ENCODE peak calls at places on chromosomes 16 and 17, in eight cellular contexts. One of them, this sample, is unnamed.

GRCh38 chr16:89709166-89709565 is 7.7 kb upstream of the SPATA2L start:
- DNase-seq in coronary artery: no peak
- DNase-seq in brain microvascular endothelial cell: no peak
- DNase-seq in endodermal cell: peak; percentile 78
- DNase-seq in fibroblast of pulmonary artery: no peak
- DNase-seq in upper lobe of right lung: no peak
- DNase-seq in A549: no peak
- DNase-seq in OCI-LY7: no peak
- DNase-seq in this sample: no peak

GRCh38 chr16:89117239-89117974 is 23.8 kb downstream of the ACSF3 start:
- DNase-seq in upper lobe of right lung: peak; percentile 34
- DNase-seq in endodermal cell: no peak
- DNase-seq in coronary artery: no peak
- DNase-seq in fibroblast of pulmonary artery: no peak
- DNase-seq in OCI-LY7: no peak
- DNase-seq in A549: no peak
- DNase-seq in brain microvascular endothelial cell: no peak
- DNase-seq in this sample: no peak

GRCh38 chr17:11795906-11796305 is 197.6 kb downstream of the DNAH9 start:
- DNase-seq in OCI-LY7: no peak
- DNase-seq in endodermal cell: no peak
- DNase-seq in fibroblast of pulmonary artery: no peak
- DNase-seq in upper lobe of right lung: no peak
- DNase-seq in brain microvascular endothelial cell: no peak
- DNase-seq in coronary artery: no peak
- DNase-seq in A549: no peak
- DNase-seq in this sample: no peak

GRCh38 chr17:42248351-42249179 is 27.6 kb downstream of the STAT5B start:
- DNase-seq in endodermal cell: no peak
- DNase-seq in A549: no peak
- DNase-seq in upper lobe of right lung: no peak
- DNase-seq in OCI-LY7: peak; percentile 86
- DNase-seq in fibroblast of pulmonary artery: peak; percentile 98
- DNase-seq in brain microvascular endothelial cell: peak; percentile 87
- DNase-seq in coronary artery: peak; percentile 91
- DNase-seq in this sample: peak; percentile 36

GRCh38 chr16:89155184-89155679 is 16.3 kb upstream of the CDH15 start:
- DNase-seq in coronary artery: no peak
- DNase-seq in endodermal cell: no peak
- DNase-seq in A549: no peak
- DNase-seq in OCI-LY7: no peak
- DNase-seq in upper lobe of right lung: peak; percentile 82
- DNase-seq in brain microvascular endothelial cell: peak; percentile 54
- DNase-seq in fibroblast of pulmonary artery: peak; percentile 83
- DNase-seq in this sample: peak; percentile 24

GRCh38 chr16:89869911-89870310 is 3.5 kb upstream of the TCF25 start:
- DNase-seq in OCI-LY7: no peak
- DNase-seq in brain microvascular endothelial cell: no peak
- DNase-seq in coronary artery: no peak
- DNase-seq in fibroblast of pulmonary artery: no peak
- DNase-seq in endodermal cell: no peak
- DNase-seq in A549: no peak
- DNase-seq in upper lobe of right lung: no peak
- DNase-seq in this sample: no peak

GRCh38 chr16:67847064-67847861 is at the start of gene CENPT:
- DNase-seq in A549: peak; percentile 66
- DNase-seq in endodermal cell: peak; percentile 75
- DNase-seq in brain microvascular endothelial cell: peak; percentile 60
- DNase-seq in coronary artery: no peak
- DNase-seq in OCI-LY7: peak; percentile 77
- DNase-seq in upper lobe of right lung: peak; percentile 90
- DNase-seq in fibroblast of pulmonary artery: peak; percentile 57
- DNase-seq in this sample: no peak

GRCh38 chr16:90081606-90081970 is 4.5 kb upstream of the PRDM7 start:
- DNase-seq in coronary artery: no peak
- DNase-seq in upper lobe of right lung: no peak
- DNase-seq in A549: no peak
- DNase-seq in endodermal cell: no peak
- DNase-seq in brain microvascular endothelial cell: no peak
- DNase-seq in fibroblast of pulmonary artery: no peak
- DNase-seq in OCI-LY7: no peak
- DNase-seq in this sample: no peak

GRCh38 chr16:1057252-1057932 is 15.2 kb upstream of the SSTR5 start:
- DNase-seq in endodermal cell: peak; percentile 88
- DNase-seq in A549: no peak
- DNase-seq in coronary artery: no peak
- DNase-seq in fibroblast of pulmonary artery: peak; percentile 19
- DNase-seq in upper lobe of right lung: no peak
- DNase-seq in brain microvascular endothelial cell: no peak
- DNase-seq in OCI-LY7: no peak
- DNase-seq in this sample: no peak

GRCh38 chr16:77951788-77952187 is 70.6 kb upstream of the CLEC3A start:
- DNase-seq in OCI-LY7: peak; percentile 33
- DNase-seq in endodermal cell: peak; percentile 67
- DNase-seq in upper lobe of right lung: no peak
- DNase-seq in coronary artery: no peak
- DNase-seq in fibroblast of pulmonary artery: no peak
- DNase-seq in brain microvascular endothelial cell: no peak
- DNase-seq in A549: peak; percentile 25
- DNase-seq in this sample: no peak

GRCh38 chr16:80027007-80027965 is 426.7 kb upstream of the MAF start:
- DNase-seq in coronary artery: peak; percentile 75
- DNase-seq in brain microvascular endothelial cell: peak; percentile 99
- DNase-seq in A549: peak; percentile 97
- DNase-seq in OCI-LY7: no peak
- DNase-seq in endodermal cell: peak; percentile 92
- DNase-seq in fibroblast of pulmonary artery: peak; percentile 65
- DNase-seq in upper lobe of right lung: peak; percentile 63
- DNase-seq in this sample: peak; percentile 52

GRCh38 chr17:58001461-58002124 is 5.5 kb downstream of the SRSF1 start:
- DNase-seq in upper lobe of right lung: no peak
- DNase-seq in OCI-LY7: no peak
- DNase-seq in coronary artery: no peak
- DNase-seq in brain microvascular endothelial cell: no peak
- DNase-seq in endodermal cell: no peak
- DNase-seq in fibroblast of pulmonary artery: no peak
- DNase-seq in A549: no peak
- DNase-seq in this sample: no peak

GRCh38 chr17:58002973-58003372 is 4.1 kb downstream of the SRSF1 start:
- DNase-seq in fibroblast of pulmonary artery: no peak
- DNase-seq in OCI-LY7: no peak
- DNase-seq in brain microvascular endothelial cell: no peak
- DNase-seq in endodermal cell: no peak
- DNase-seq in A549: no peak
- DNase-seq in coronary artery: no peak
- DNase-seq in upper lobe of right lung: no peak
- DNase-seq in this sample: no peak

GRCh38 chr17:58004060-58004459 is 3.0 kb downstream of the SRSF1 start:
- DNase-seq in OCI-LY7: no peak
- DNase-seq in endodermal cell: no peak
- DNase-seq in A549: no peak
- DNase-seq in brain microvascular endothelial cell: no peak
- DNase-seq in fibroblast of pulmonary artery: no peak
- DNase-seq in coronary artery: no peak
- DNase-seq in upper lobe of right lung: no peak
- DNase-seq in this sample: no peak

GRCh38 chr17:58002154-58002553 is 4.9 kb downstream of the SRSF1 start:
- DNase-seq in coronary artery: no peak
- DNase-seq in A549: no peak
- DNase-seq in OCI-LY7: no peak
- DNase-seq in endodermal cell: no peak
- DNase-seq in fibroblast of pulmonary artery: no peak
- DNase-seq in upper lobe of right lung: no peak
- DNase-seq in brain microvascular endothelial cell: no peak
- DNase-seq in this sample: no peak

DNA sequence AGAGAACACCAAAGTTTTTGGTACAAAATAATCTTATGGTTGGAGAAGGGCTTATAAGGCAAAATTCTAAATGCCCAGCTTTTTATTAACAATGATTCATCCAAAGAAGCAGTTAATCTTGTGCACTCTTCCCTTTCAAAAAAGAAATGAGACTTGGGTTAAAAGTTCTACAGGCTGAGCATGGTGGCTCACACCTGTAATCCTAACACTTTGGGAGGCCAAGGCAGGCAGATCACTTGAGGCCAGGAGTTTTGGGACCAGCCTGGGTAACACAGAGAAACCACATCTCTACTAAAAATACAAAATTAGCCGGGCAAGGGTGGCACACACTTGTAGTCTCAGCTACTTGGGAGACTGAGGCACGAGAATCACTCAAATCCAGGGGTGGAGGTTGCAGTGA is 4.5 kb downstream of the SRSF1 start:
- DNase-seq in coronary artery: no peak
- DNase-seq in upper lobe of right lung: no peak
- DNase-seq in endodermal cell: no peak
- DNase-seq in fibroblast of pulmonary artery: no peak
- DNase-seq in brain microvascular endothelial cell: no peak
- DNase-seq in A549: no peak
- DNase-seq in OCI-LY7: no peak
- DNase-seq in this sample: no peak
- H3K4me3 ChIP-seq in coronary artery: no peak overlapping the region
- H3K4me3 ChIP-seq in upper lobe of right lung: no peak overlapping the region
- H3K4me3 ChIP-seq in endodermal cell: peak overlapping the region; percentile 10
- H3K4me3 ChIP-seq in fibroblast of pulmonary artery: no peak overlapping the region
- H3K4me3 ChIP-seq in brain microvascular endothelial cell: no peak overlapping the region
- H3K4me3 ChIP-seq in A549: no peak overlapping the region
- H3K4me3 ChIP-seq in OCI-LY7: peak overlapping the region; percentile 96
- H3K4me3 ChIP-seq in this sample: no peak overlapping the region

DNA sequence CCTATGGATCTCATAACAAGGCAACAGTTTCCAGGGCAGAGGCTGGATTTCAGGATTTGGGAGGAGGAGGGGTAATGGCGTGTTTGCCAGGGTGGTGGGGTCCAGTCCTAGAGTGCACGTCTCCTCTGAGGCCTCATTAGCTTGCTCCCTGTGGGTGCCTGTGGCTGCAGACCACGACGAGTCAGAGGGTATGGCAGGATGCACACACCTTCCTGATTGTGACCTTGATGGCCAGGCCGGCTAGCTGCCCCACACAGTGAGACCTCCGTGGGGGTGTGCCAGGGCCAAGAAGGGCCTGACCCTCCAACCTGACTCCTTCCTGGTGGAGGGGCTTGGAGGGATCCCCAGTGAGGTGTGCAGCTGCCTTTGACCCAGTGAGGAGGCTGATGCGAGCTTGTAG is 4.0 kb upstream of the SMTNL2 start:
- DNase-seq in A549: no peak
- DNase-seq in OCI-LY7: no peak
- DNase-seq in endodermal cell: no peak
- DNase-seq in coronary artery: no peak
- DNase-seq in upper lobe of right lung: peak; percentile 48
- DNase-seq in brain microvascular endothelial cell: no peak
- DNase-seq in fibroblast of pulmonary artery: no peak
- DNase-seq in this sample: no peak
- TF ChIP-seq CTCF in A549: no peak
- TF ChIP-seq CTCF in OCI-LY7: no peak
- TF ChIP-seq CTCF in endodermal cell: no peak
- TF ChIP-seq CTCF in coronary artery: no peak
- TF ChIP-seq CTCF in upper lobe of right lung: no peak
- TF ChIP-seq CTCF in brain microvascular endothelial cell: no peak
- TF ChIP-seq CTCF in fibroblast of pulmonary artery: no peak
- TF ChIP-seq CTCF in this sample: no peak

GRCh38 chr17:3472137-3472536 is 518 bp upstream of the SPATA22 start:
- DNase-seq in endodermal cell: no peak
- DNase-seq in upper lobe of right lung: no peak
- DNase-seq in brain microvascular endothelial cell: no peak
- DNase-seq in A549: no peak
- DNase-seq in fibroblast of pulmonary artery: no peak
- DNase-seq in coronary artery: no peak
- DNase-seq in OCI-LY7: no peak
- DNase-seq in this sample: no peak

GRCh38 chr17:3475155-3475808 is 515 bp upstream of the ASPA start:
- DNase-seq in OCI-LY7: no peak
- DNase-seq in fibroblast of pulmonary artery: no peak
- DNase-seq in upper lobe of right lung: no peak
- DNase-seq in brain microvascular endothelial cell: no peak
- DNase-seq in A549: no peak
- DNase-seq in coronary artery: no peak
- DNase-seq in endodermal cell: no peak
- DNase-seq in this sample: no peak

GRCh38 chr17:3479988-3480387 is 4.2 kb downstream of the ASPA start:
- DNase-seq in endodermal cell: no peak
- DNase-seq in upper lobe of right lung: no peak
- DNase-seq in brain microvascular endothelial cell: no peak
- DNase-seq in fibroblast of pulmonary artery: no peak
- DNase-seq in OCI-LY7: no peak
- DNase-seq in A549: no peak
- DNase-seq in coronary artery: no peak
- DNase-seq in this sample: no peak

GRCh38 chr17:3474212-3474611 is 1.6 kb upstream of the ASPA start:
- DNase-seq in endodermal cell: no peak
- DNase-seq in fibroblast of pulmonary artery: peak; percentile 22
- DNase-seq in brain microvascular endothelial cell: no peak
- DNase-seq in coronary artery: no peak
- DNase-seq in A549: peak; percentile 80
- DNase-seq in upper lobe of right lung: no peak
- DNase-seq in OCI-LY7: no peak
- DNase-seq in this sample: no peak

DNA sequence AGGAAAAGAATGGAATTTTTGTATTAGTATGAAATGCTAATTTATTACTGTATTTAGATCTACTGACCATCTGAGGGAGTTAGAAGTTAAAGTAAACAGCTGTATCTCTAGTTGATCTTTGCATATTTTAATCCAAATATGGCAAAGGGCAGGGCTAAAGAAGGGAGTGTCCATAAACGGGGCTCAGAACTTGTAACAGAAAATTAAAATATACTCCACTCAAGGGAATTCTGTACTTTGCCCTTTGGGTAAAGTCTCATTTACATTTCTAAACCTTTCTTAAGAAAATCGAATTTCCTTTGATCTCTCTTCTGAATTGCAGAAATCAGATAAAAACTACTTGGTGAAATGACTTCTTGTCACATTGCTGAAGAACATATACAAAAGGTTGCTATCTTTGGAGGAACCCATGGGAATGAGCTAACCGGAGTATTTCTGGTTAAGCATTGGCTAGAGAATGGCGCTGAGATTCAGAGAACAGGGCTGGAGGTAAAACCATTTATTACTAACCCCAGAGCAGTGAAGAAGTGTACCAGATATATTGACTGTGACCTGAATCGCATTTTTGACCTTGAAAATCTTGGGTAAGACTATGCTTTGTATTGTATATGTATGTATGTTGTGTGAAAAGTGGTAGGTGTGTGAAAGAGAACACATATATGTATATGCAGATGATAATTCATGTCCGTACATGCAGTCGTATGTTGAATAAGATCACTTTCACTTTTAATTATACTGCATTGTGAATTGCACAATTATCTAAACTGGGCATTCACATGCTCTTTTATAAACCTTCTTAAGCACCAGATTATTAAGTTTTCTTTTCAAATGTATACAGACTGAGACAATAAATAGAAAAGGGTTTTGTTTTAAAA is at the start of gene ASPA:
- DNase-seq in OCI-LY7: no peak
- DNase-seq in A549: no peak
- DNase-seq in fibroblast of pulmonary artery: peak; percentile 6
- DNase-seq in upper lobe of right lung: no peak
- DNase-seq in coronary artery: no peak
- DNase-seq in brain microvascular endothelial cell: no peak
- DNase-seq in endodermal cell: no peak
- DNase-seq in this sample: no peak
- H3K4me3 ChIP-seq in OCI-LY7: no peak within 1 kb of the TSS
- H3K4me3 ChIP-seq in A549: no peak within 1 kb of the TSS
- H3K4me3 ChIP-seq in fibroblast of pulmonary artery: peak within 1 kb of the TSS; percentile 44
- H3K4me3 ChIP-seq in upper lobe of right lung: peak within 1 kb of the TSS; percentile 36
- H3K4me3 ChIP-seq in coronary artery: peak within 1 kb of the TSS; percentile 62
- H3K4me3 ChIP-seq in brain microvascular endothelial cell: peak within 1 kb of the TSS; percentile 41
- H3K4me3 ChIP-seq in endodermal cell: no peak within 1 kb of the TSS
- H3K4me3 ChIP-seq in this sample: no peak within 1 kb of the TSS

GRCh38 chr17:75487351-75488070 is 27.8 kb downstream of the CASKIN2 start:
- DNase-seq in coronary artery: peak; percentile 70
- DNase-seq in fibroblast of pulmonary artery: peak; percentile 14
- DNase-seq in endodermal cell: peak; percentile 64
- DNase-seq in brain microvascular endothelial cell: peak; percentile 12
- DNase-seq in upper lobe of right lung: peak; percentile 69
- DNase-seq in OCI-LY7: peak; percentile 73
- DNase-seq in A549: no peak
- DNase-seq in this sample: no peak
- TF ChIP-seq CTCF in coronary artery: no peak
- TF ChIP-seq CTCF in fibroblast of pulmonary artery: no peak
- TF ChIP-seq CTCF in endodermal cell: peak; percentile 38
- TF ChIP-seq CTCF in brain microvascular endothelial cell: peak; percentile 40
- TF ChIP-seq CTCF in upper lobe of right lung: peak; percentile 15
- TF ChIP-seq CTCF in OCI-LY7: peak; percentile 55
- TF ChIP-seq CTCF in A549: no peak
- TF ChIP-seq CTCF in this sample: no peak

This sample was measured in astrocyte of the cerebellum.